ENCODE peak calls at places on chromosomes 2 and 18, in ten cellular contexts. S, M, G, B, U, K, Z, D, T and Y are unnamed samples.

GRCh38 chr2:127080226-127080940 is 26.6 kb downstream of the BIN1 start:
- DNase-seq in S (no peak), M (no peak), G (peak; percentile 48), B (no peak), U (no peak), K (no peak), Z (no peak), D (no peak), T (no peak), Y (no peak)

GRCh38 chr2:215550331-215550730 is 114.5 kb upstream of the FN1 start:
- DNase-seq in S (no peak), M (no peak), G (no peak), B (no peak), U (no peak), K (no peak), Z (no peak), D (no peak), T (no peak), Y (no peak)

GRCh38 chr18:46555724-46556123 is 101.3 kb downstream of the LOXHD1 start:
- DNase-seq in S (no peak), M (no peak), G (no peak), B (no peak), U (peak; percentile 40), K (peak; percentile 32), Z (no peak), D (no peak), T (no peak), Y (peak; percentile 36)

GRCh38 chr2:128363991-128364390 is 45.3 kb upstream of the HS6ST1 start:
- DNase-seq in S (peak; percentile 46), M (no peak), G (no peak), B (no peak), U (no peak), K (no peak), Z (no peak), D (no peak), T (no peak), Y (no peak)

GRCh38 chr18:24983566-24983965 is 368.4 kb downstream of the ZNF521 start:
- DNase-seq in S (no peak), M (no peak), G (no peak), B (no peak), U (no peak), K (no peak), Z (no peak), D (no peak), T (no peak), Y (no peak)

GRCh38 chr18:45290364-45290763 is 324.9 kb upstream of the SLC14A2 start:
- DNase-seq in S (no peak), M (no peak), G (no peak), B (no peak), U (no peak), K (no peak), Z (no peak), D (no peak), T (no peak), Y (no peak)

GRCh38 chr2:140455312-140455711 is 1675.1 kb upstream of the NXPH2 start:
- DNase-seq in S (no peak), M (no peak), G (no peak), B (no peak), U (no peak), K (no peak), Z (no peak), D (no peak), T (no peak), Y (no peak)

GRCh38 chr2:23916727-23917458 is 10.0 kb downstream of the ATAD2B start:
- DNase-seq in S (no peak), M (no peak), G (no peak), B (no peak), U (no peak), K (no peak), Z (no peak), D (no peak), T (no peak), Y (no peak)

GRCh38 chr2:165435611-165436010 is 33.9 kb upstream of the CSRNP3 start:
- DNase-seq in S (no peak), M (no peak), G (no peak), B (no peak), U (no peak), K (no peak), Z (no peak), D (no peak), T (no peak), Y (no peak)

GRCh38 chr18:58572181-58572580 is 56.7 kb downstream of the ALPK2 start:
- DNase-seq in S (no peak), M (no peak), G (no peak), B (no peak), U (no peak), K (no peak), Z (no peak), D (no peak), T (no peak), Y (no peak)

GRCh38 chr18:49041677-49042570 is 91.2 kb upstream of the SMAD7 start:
- DNase-seq in S (no peak), M (no peak), G (peak; percentile 70), B (peak; percentile 78), U (no peak), K (peak; percentile 16), Z (no peak), D (peak; percentile 44), T (peak; percentile 60), Y (no peak)

GRCh38 chr18:9366126-9366714 is 31.6 kb downstream of the TWSG1 start:
- DNase-seq in S (no peak), M (peak; percentile 86), G (peak; percentile 55), B (peak; percentile 88), U (peak; percentile 16), K (peak; percentile 64), Z (no peak), D (peak; percentile 23), T (no peak), Y (no peak)

GRCh38 chr18:42509702-42510424 is 554.8 kb downstream of the PIK3C3 start:
- DNase-seq in S (no peak), M (no peak), G (no peak), B (no peak), U (no peak), K (no peak), Z (no peak), D (no peak), T (no peak), Y (no peak)

GRCh38 chr18:44654555-44654954 is 26.1 kb upstream of the SETBP1 start:
- DNase-seq in S (no peak), M (no peak), G (no peak), B (no peak), U (no peak), K (no peak), Z (no peak), D (no peak), T (no peak), Y (no peak)

GRCh38 chr18:58391932-58392331 is 237.0 kb downstream of the ALPK2 start:
- DNase-seq in S (no peak), M (peak; percentile 70), G (no peak), B (no peak), U (no peak), K (no peak), Z (no peak), D (no peak), T (no peak), Y (no peak)

GRCh38 chr2:126828051-126828450 is 70.6 kb upstream of the TEX51 start:
- DNase-seq in S (no peak), M (no peak), G (no peak), B (no peak), U (no peak), K (no peak), Z (no peak), D (no peak), T (no peak), Y (no peak)

GRCh38 chr2:113831156-113831555 is 58.7 kb upstream of the ACTR3 start:
- DNase-seq in S (no peak), M (no peak), G (no peak), B (peak; percentile 7), U (no peak), K (no peak), Z (no peak), D (no peak), T (no peak), Y (no peak)

GRCh38 chr2:196987654-196988364 is 61.3 kb upstream of the PGAP1 start:
- DNase-seq in S (no peak), M (no peak), G (no peak), B (peak; percentile 12), U (peak; percentile 67), K (peak; percentile 82), Z (no peak), D (no peak), T (peak; percentile 23), Y (peak; percentile 51)
- TF ChIP-seq POLR2A in S (no peak), M (no peak), G (no peak), B (no peak), U (no peak), K (no peak), Z (no peak), D (no peak), T (no peak), Y (no peak)

DNA sequence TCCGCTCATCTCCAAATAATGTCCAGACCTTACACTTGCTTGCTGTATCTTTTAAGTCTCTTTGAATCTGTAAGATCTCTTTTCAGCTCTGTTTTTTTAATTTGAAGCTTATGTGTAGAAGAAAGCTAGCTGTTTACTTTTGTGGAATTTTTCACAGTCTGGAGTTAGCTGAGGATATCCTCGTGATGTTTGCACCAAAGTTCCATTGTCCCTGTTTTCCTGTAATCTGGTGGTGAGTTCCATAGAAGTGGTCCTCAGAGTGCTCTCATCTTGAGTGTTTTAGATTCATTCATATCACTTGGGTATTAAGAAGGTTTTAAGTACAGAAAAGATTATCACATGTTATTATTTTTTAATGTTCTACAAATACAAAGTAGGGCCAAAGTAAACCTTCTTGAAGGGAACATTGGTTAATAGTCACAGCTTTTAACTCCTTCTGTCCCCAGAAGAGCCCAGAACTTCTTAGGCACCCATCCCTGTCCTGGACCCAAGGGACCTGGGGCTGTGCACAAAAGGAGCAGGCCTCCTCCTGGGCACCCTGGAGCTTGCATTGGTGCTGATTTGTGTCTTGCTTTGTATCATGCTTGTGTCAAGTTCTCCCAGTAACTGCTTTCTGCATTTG is 15.0 kb downstream of the MLPH start:
- DNase-seq in S (no peak), M (no peak), G (no peak), B (no peak), U (no peak), K (no peak), Z (no peak), D (no peak), T (no peak), Y (no peak)
- TF ChIP-seq POLR2A in S (no peak), M (no peak), G (no peak), B (no peak), U (no peak), K (no peak), Z (no peak), D (no peak), T (no peak), Y (no peak)

GRCh38 chr2:64952113-64952895 is 36.9 kb upstream of the SLC1A4 start:
- DNase-seq in S (no peak), M (no peak), G (no peak), B (no peak), U (no peak), K (no peak), Z (no peak), D (no peak), T (no peak), Y (no peak)
- TF ChIP-seq POLR2A in S (no peak), M (no peak), G (no peak), B (no peak), U (no peak), K (no peak), Z (no peak), D (no peak), T (no peak), Y (no peak)

GRCh38 chr18:61448316-61448715 is 115.1 kb downstream of the CDH20 start:
- DNase-seq in S (no peak), M (no peak), G (no peak), B (no peak), U (no peak), K (no peak), Z (no peak), D (no peak), T (no peak), Y (no peak)

GRCh38 chr18:61443311-61443710 is 110.1 kb downstream of the CDH20 start:
- DNase-seq in S (no peak), M (no peak), G (no peak), B (no peak), U (no peak), K (no peak), Z (no peak), D (no peak), T (no peak), Y (no peak)
- TF ChIP-seq POLR2A in S (no peak), M (no peak), G (no peak), B (no peak), U (no peak), K (no peak), Z (no peak), D (no peak), T (no peak), Y (no peak)